ENCODE peak calls at places on chromosome 5, in six cellular contexts. P is Peyer's patch; B is breast epithelium; T is A549; D is CD4-positive, alpha-beta T cell; W is ovary. E is an unnamed sample.

GRCh38 chr5:175246242-175246891 is 197.6 kb downstream of the DRD1 start:
- DNase-seq in T (peak; percentile 83), P (no peak), D (no peak), B (no peak), W (no peak), E (no peak)

GRCh38 chr5:168042284-168043080 is 249.0 kb upstream of the WWC1 start:
- DNase-seq in W (no peak), T (no peak), B (peak; percentile 27), P (no peak), D (no peak), E (no peak)

GRCh38 chr5:90901263-90901662 is 342.7 kb downstream of the ADGRV1 start:
- DNase-seq in B (no peak), P (no peak), W (no peak), D (no peak), T (no peak), E (no peak)

GRCh38 chr5:140018920-140019644 is 24.0 kb downstream of the NRG2 start:
- DNase-seq in B (no peak), P (no peak), W (no peak), T (no peak), D (no peak), E (no peak)

GRCh38 chr5:166980666-166981065 is 1310.8 kb upstream of the WWC1 start:
- DNase-seq in B (no peak), P (no peak), W (no peak), T (no peak), D (no peak), E (no peak)

GRCh38 chr5:33692983-33693382 is 198.8 kb downstream of the ADAMTS12 start:
- DNase-seq in T (no peak), D (no peak), B (no peak), P (no peak), W (no peak), E (no peak)

GRCh38 chr5:40716000-40716399 is 36.3 kb downstream of the PTGER4 start:
- DNase-seq in W (no peak), B (no peak), T (peak; percentile 28), D (no peak), P (no peak), E (no peak)

GRCh38 chr5:133489632-133490031 is 122.7 kb downstream of the FSTL4 start:
- DNase-seq in P (no peak), D (no peak), T (peak; percentile 40), B (no peak), W (no peak), E (no peak)

GRCh38 chr5:3190930-3191329 is 404.7 kb upstream of the IRX1 start:
- DNase-seq in D (no peak), P (no peak), W (no peak), B (no peak), T (no peak), E (no peak)

GRCh38 chr5:178230879-178231735 is 1.5 kb downstream of the PHYKPL start:
- DNase-seq in B (no peak), W (no peak), P (peak; percentile 81), T (no peak), D (no peak), E (peak; percentile 26)

GRCh38 chr5:115337882-115338281 is 41.4 kb upstream of the CCDC112 start:
- DNase-seq in D (no peak), T (no peak), P (no peak), B (no peak), W (no peak), E (no peak)

GRCh38 chr5:173290477-173291131 is 37.6 kb downstream of the STC2 start:
- DNase-seq in D (no peak), B (no peak), P (no peak), W (no peak), T (no peak), E (no peak)

GRCh38 chr5:51382759-51383493 is at the start of gene ISL1:
- DNase-seq in T (peak; percentile 60), B (no peak), D (no peak), W (no peak), P (peak; percentile 73), E (no peak)

GRCh38 chr5:139481122-139481533 is 1.4 kb downstream of the STING1 start:
- DNase-seq in W (peak; percentile 64), P (no peak), D (peak; percentile 38), B (peak; percentile 31), T (no peak), E (no peak)

GRCh38 chr5:170251462-170251861 is 18.7 kb downstream of the C5orf58 start:
- DNase-seq in P (no peak), W (no peak), D (no peak), T (no peak), B (no peak), E (no peak)

GRCh38 chr5:109719978-109720377 is 30.3 kb downstream of the MAN2A1 start:
- DNase-seq in T (no peak), B (no peak), P (no peak), W (no peak), D (no peak), E (no peak)

GRCh38 chr5:61327761-61328753 is 4.0 kb upstream of the ZSWIM6 start:
- DNase-seq in P (no peak), B (no peak), T (peak; percentile 73), D (no peak), W (no peak), E (no peak)

GRCh38 chr5:172496671-172497371 is 42.5 kb upstream of the SH3PXD2B start:
- DNase-seq in B (no peak), T (no peak), P (no peak), W (peak; percentile 62), D (no peak), E (peak; percentile 5)

GRCh38 chr5:175873090-175873454 is 1.7 kb downstream of the CPLX2 start:
- DNase-seq in D (no peak), W (no peak), T (peak; percentile 84), P (no peak), B (no peak), E (no peak)

GRCh38 chr5:108028883-108029282 is 353.0 kb downstream of the FBXL17 start:
- DNase-seq in T (no peak), W (no peak), D (no peak), P (no peak), B (no peak), E (no peak)

GRCh38 chr5:123035950-123036390 is 555 bp downstream of the PPIC start:
- DNase-seq in T (peak; percentile 70), B (peak; percentile 39), D (no peak), W (peak; percentile 64), P (peak; percentile 77), E (peak; percentile 41)

GRCh38 chr5:159620853-159621540 is 290.7 kb upstream of the IL12B start:
- DNase-seq in B (no peak), P (no peak), D (no peak), W (no peak), T (no peak), E (no peak)

GRCh38 chr5:132488590-132488989 is 2.0 kb downstream of the IRF1 start:
- DNase-seq in D (no peak), W (no peak), B (no peak), P (no peak), T (no peak), E (no peak)
- H3K27ac ChIP-seq in D (peak overlapping the region; percentile 99), W (no peak overlapping the region), B (peak overlapping the region; percentile 35), P (peak overlapping the region; percentile 95), T (no peak overlapping the region), E (no peak overlapping the region)

GRCh38 chr5:156913719-156914370 is 49.2 kb downstream of the TIMD4 start:
- DNase-seq in T (no peak), W (no peak), B (no peak), P (no peak), D (peak; percentile 8), E (no peak)
- H3K27ac ChIP-seq in T (no peak overlapping the region), W (no peak overlapping the region), B (no peak overlapping the region), P (peak overlapping the region; percentile 52), D (peak overlapping the region; percentile 29), E (no peak overlapping the region)

GRCh38 chr5:54612711-54613110 is 95.2 kb downstream of the SNX18 start:
- DNase-seq in T (no peak), P (no peak), B (no peak), D (no peak), W (no peak), E (no peak)
- H3K27ac ChIP-seq in T (no peak overlapping the region), P (no peak overlapping the region), B (no peak overlapping the region), D (no peak overlapping the region), W (no peak overlapping the region), E (no peak overlapping the region)

DNA sequence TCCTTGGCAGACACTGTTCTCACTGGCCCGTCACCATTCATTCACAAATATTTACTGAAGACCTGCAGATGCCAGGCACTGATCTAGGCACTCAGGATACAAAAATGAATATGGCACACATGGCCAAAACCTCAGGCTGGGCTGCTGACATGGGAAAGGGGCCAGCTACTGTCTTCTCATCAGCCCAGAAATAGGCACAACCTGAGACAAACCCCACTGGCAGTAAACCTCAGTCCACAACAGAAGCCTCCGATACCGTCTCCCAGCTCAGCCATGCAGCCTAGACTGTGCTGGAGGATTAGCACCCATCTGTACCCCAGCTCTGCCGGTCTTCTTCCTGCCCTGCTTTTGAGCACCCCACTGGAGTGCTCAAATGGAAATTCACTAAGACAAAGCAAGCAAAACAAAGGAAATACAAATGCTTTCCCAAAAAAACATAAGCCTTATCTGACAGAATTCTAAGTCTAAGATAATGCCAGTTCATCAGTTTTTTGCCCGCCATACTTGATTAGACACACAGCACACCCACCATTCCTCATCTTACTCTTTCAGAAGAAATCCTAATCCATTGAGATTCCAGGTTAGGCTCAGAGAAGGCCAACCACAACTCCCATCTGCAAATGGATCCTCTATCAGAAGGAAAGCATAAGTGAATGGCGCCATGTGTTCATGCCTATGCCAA is 8.2 kb downstream of the P4HA2 start:
- DNase-seq in W (no peak), D (no peak), T (no peak), P (no peak), B (peak; percentile 32), E (no peak)
- H3K27ac ChIP-seq in W (no peak overlapping the region), D (no peak overlapping the region), T (no peak overlapping the region), P (no peak overlapping the region), B (peak overlapping the region; percentile 46), E (no peak overlapping the region)

DNA sequence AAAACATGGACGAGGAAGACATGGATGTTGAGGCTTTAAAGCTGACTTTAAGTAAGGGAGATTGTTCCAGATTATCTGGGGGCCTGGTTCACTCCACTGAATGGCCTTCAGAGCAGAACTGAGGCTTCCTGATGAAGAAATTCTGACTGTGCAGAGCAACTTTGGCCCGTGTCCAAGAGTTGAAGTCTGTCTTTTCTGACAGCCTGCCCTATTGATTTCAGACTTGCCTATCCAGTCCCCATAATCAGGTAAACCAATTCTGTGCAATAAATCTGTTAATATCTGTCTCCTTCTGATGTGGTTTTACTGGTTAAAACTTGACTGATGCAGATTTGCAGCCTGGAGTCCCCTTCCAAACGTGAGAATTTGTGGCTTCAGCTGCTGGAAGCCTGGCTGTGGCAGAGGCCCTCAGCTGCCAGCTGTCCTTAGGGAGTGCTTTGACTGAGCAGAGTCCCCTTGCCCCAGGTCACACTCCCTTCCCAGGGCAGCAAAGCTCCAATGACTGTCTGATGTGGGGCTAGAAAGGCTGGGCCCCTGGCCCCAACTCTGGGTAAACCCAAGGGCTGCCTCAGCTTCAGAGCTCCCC is 283.9 kb upstream of the ANKRD55 start:
- DNase-seq in B (no peak), D (no peak), P (no peak), W (no peak), T (no peak), E (no peak)
- H3K27ac ChIP-seq in B (peak overlapping the region; percentile 41), D (no peak overlapping the region), P (peak overlapping the region; percentile 63), W (no peak overlapping the region), T (peak overlapping the region; percentile 44), E (no peak overlapping the region)

E was measured in substantia nigra.